ENCODE peak calls at places on chromosomes 12 and 14, in seven cellular contexts. One of them, this sample, is unnamed.

GRCh38 chr14:100979780-100980179 is 76.3 kb upstream of the RTL1 start:
- DNase-seq in omental fat pad: no peak
- DNase-seq in tibial nerve: no peak
- DNase-seq in A549: no peak
- DNase-seq in Calu3: no peak
- DNase-seq in HFFc6: peak; percentile 85
- DNase-seq in stimulated activated CD8-positive, alpha-beta memory T cell treated with anti-CD3 and anti-CD28 coated beads, Interleukin-4, amount 100 ng/mL, for 1 hour: no peak
- DNase-seq in this sample: no peak

GRCh38 chr14:34179723-34180122 is 228.8 kb upstream of the EGLN3 start:
- DNase-seq in omental fat pad: no peak
- DNase-seq in Calu3: peak; percentile 37
- DNase-seq in A549: no peak
- DNase-seq in HFFc6: no peak
- DNase-seq in stimulated activated CD8-positive, alpha-beta memory T cell treated with anti-CD3 and anti-CD28 coated beads, Interleukin-4, amount 100 ng/mL, for 1 hour: no peak
- DNase-seq in tibial nerve: no peak
- DNase-seq in this sample: no peak

GRCh38 chr12:31669020-31669419 is 9.5 kb downstream of the ETFBKMT start:
- DNase-seq in stimulated activated CD8-positive, alpha-beta memory T cell treated with anti-CD3 and anti-CD28 coated beads, Interleukin-4, amount 100 ng/mL, for 1 hour: no peak
- DNase-seq in HFFc6: no peak
- DNase-seq in tibial nerve: no peak
- DNase-seq in Calu3: no peak
- DNase-seq in A549: no peak
- DNase-seq in omental fat pad: no peak
- DNase-seq in this sample: no peak

GRCh38 chr14:76957224-76957881 is 71.2 kb downstream of the IRF2BPL start:
- DNase-seq in omental fat pad: no peak
- DNase-seq in stimulated activated CD8-positive, alpha-beta memory T cell treated with anti-CD3 and anti-CD28 coated beads, Interleukin-4, amount 100 ng/mL, for 1 hour: no peak
- DNase-seq in tibial nerve: no peak
- DNase-seq in HFFc6: no peak
- DNase-seq in Calu3: no peak
- DNase-seq in A549: no peak
- DNase-seq in this sample: no peak

GRCh38 chr12:53872367-53872766 is 66.3 kb upstream of the HOXC13 start:
- DNase-seq in A549: no peak
- DNase-seq in stimulated activated CD8-positive, alpha-beta memory T cell treated with anti-CD3 and anti-CD28 coated beads, Interleukin-4, amount 100 ng/mL, for 1 hour: no peak
- DNase-seq in tibial nerve: no peak
- DNase-seq in Calu3: no peak
- DNase-seq in omental fat pad: no peak
- DNase-seq in HFFc6: no peak
- DNase-seq in this sample: no peak

GRCh38 chr14:100827140-100827517 is 1.2 kb downstream of the MEG3 start:
- DNase-seq in omental fat pad: no peak
- DNase-seq in HFFc6: no peak
- DNase-seq in tibial nerve: no peak
- DNase-seq in Calu3: no peak
- DNase-seq in stimulated activated CD8-positive, alpha-beta memory T cell treated with anti-CD3 and anti-CD28 coated beads, Interleukin-4, amount 100 ng/mL, for 1 hour: no peak
- DNase-seq in A549: no peak
- DNase-seq in this sample: no peak

GRCh38 chr14:31947680-31948580 is 129.2 kb upstream of the ARHGAP5 start:
- DNase-seq in A549: no peak
- DNase-seq in stimulated activated CD8-positive, alpha-beta memory T cell treated with anti-CD3 and anti-CD28 coated beads, Interleukin-4, amount 100 ng/mL, for 1 hour: no peak
- DNase-seq in tibial nerve: no peak
- DNase-seq in HFFc6: no peak
- DNase-seq in omental fat pad: no peak
- DNase-seq in Calu3: no peak
- DNase-seq in this sample: no peak

GRCh38 chr12:3671330-3672112 is 81.4 kb downstream of the CRACR2A start:
- DNase-seq in omental fat pad: no peak
- DNase-seq in Calu3: no peak
- DNase-seq in HFFc6: no peak
- DNase-seq in tibial nerve: no peak
- DNase-seq in stimulated activated CD8-positive, alpha-beta memory T cell treated with anti-CD3 and anti-CD28 coated beads, Interleukin-4, amount 100 ng/mL, for 1 hour: no peak
- DNase-seq in A549: no peak
- DNase-seq in this sample: no peak

GRCh38 chr14:104306450-104307040 is 168.2 kb downstream of the KIF26A start:
- DNase-seq in tibial nerve: no peak
- DNase-seq in Calu3: no peak
- DNase-seq in omental fat pad: no peak
- DNase-seq in HFFc6: no peak
- DNase-seq in A549: no peak
- DNase-seq in stimulated activated CD8-positive, alpha-beta memory T cell treated with anti-CD3 and anti-CD28 coated beads, Interleukin-4, amount 100 ng/mL, for 1 hour: no peak
- DNase-seq in this sample: no peak

GRCh38 chr12:49279706-49280159 is 14.9 kb downstream of the TUBA1C start:
- DNase-seq in tibial nerve: no peak
- DNase-seq in omental fat pad: no peak
- DNase-seq in HFFc6: no peak
- DNase-seq in stimulated activated CD8-positive, alpha-beta memory T cell treated with anti-CD3 and anti-CD28 coated beads, Interleukin-4, amount 100 ng/mL, for 1 hour: no peak
- DNase-seq in Calu3: no peak
- DNase-seq in A549: no peak
- DNase-seq in this sample: no peak

GRCh38 chr12:120247183-120247582 is 18.3 kb downstream of the PXN start:
- DNase-seq in omental fat pad: no peak
- DNase-seq in stimulated activated CD8-positive, alpha-beta memory T cell treated with anti-CD3 and anti-CD28 coated beads, Interleukin-4, amount 100 ng/mL, for 1 hour: no peak
- DNase-seq in HFFc6: no peak
- DNase-seq in tibial nerve: no peak
- DNase-seq in A549: no peak
- DNase-seq in Calu3: no peak
- DNase-seq in this sample: no peak

This sample was measured in lower leg skin.